ENCODE peak calls at places on chromosomes 12 and 14, in six cellular contexts. N is lung, I is upper lobe of right lung, B is AG04450, J is GM23248, Y is foreskin fibroblast. D is an unnamed sample.

GRCh38 chr14:85587152-85587697 is 57.3 kb downstream of the FLRT2 start:
- DNase-seq in N (peak), B (no peak), Y (no peak), J (peak), I (no peak), D (no peak)

GRCh38 chr14:52706286-52706685 is 714 bp upstream of the PSMC6 start:
- DNase-seq in N (no peak), I (no peak), B (no peak), Y (peak), J (no peak), D (no peak)

GRCh38 chr14:30893819-30894218 is 19.5 kb downstream of the COCH start:
- DNase-seq in B (no peak), J (no peak), Y (no peak), N (no peak), I (no peak), D (no peak)

GRCh38 chr14:106201376-106201775 is 675.0 kb downstream of the TMEM121 start:
- DNase-seq in Y (no peak), N (no peak), I (no peak), B (no peak), J (no peak), D (no peak)

GRCh38 chr14:93430889-93431670 is at the start of gene UNC79:
- DNase-seq in Y (peak), J (peak), I (no peak), N (no peak), B (no peak), D (no peak)

GRCh38 chr14:99419905-99420304 is 60.8 kb downstream of the SETD3 start:
- DNase-seq in J (no peak), Y (no peak), B (no peak), N (no peak), I (no peak), D (no peak)

GRCh38 chr14:76050797-76051392 is 65.3 kb downstream of the IFT43 start:
- DNase-seq in Y (peak), B (peak), I (no peak), N (peak), J (peak), D (peak)

GRCh38 chr12:107317751-107318553 is 224.6 kb upstream of the CRY1 start:
- DNase-seq in I (peak), N (peak), B (peak), Y (peak), J (peak), D (no peak)

GRCh38 chr12:100908501-100908900 is 113.9 kb downstream of the ANO4 start:
- DNase-seq in Y (peak), I (no peak), B (peak), J (peak), N (no peak), D (no peak)

GRCh38 chr14:91138511-91139359 is 24.9 kb downstream of the DGLUCY start:
- DNase-seq in B (no peak), I (no peak), Y (peak), N (no peak), J (peak), D (peak)

GRCh38 chr14:49999216-49999761 is 106.4 kb downstream of the ARF6 start:
- DNase-seq in J (peak), I (peak), B (no peak), Y (peak), N (peak), D (peak)

GRCh38 chr12:58309806-58310205 is 368.4 kb downstream of the ATP23 start:
- DNase-seq in Y (no peak), I (no peak), J (no peak), B (no peak), N (no peak), D (no peak)

GRCh38 chr14:61616524-61617185 is 78.7 kb upstream of the HIF1A start:
- DNase-seq in N (no peak), J (peak), B (peak), Y (peak), I (no peak), D (no peak)

GRCh38 chr12:128583453-128583852 is 240.3 kb downstream of the SLC15A4 start:
- DNase-seq in I (no peak), B (no peak), Y (no peak), N (no peak), J (no peak), D (no peak)

GRCh38 chr14:60656755-60657608 is 7.7 kb upstream of the SIX1 start:
- DNase-seq in B (no peak), J (peak), I (peak), N (no peak), Y (peak), D (peak)

GRCh38 chr14:95833429-95833828 is 43.2 kb upstream of the TUNAR start:
- DNase-seq in B (no peak), Y (no peak), I (no peak), J (no peak), N (no peak), D (no peak)

GRCh38 chr12:49345048-49345839 is 1.4 kb upstream of the DNAJC22 start:
- DNase-seq in J (peak), Y (no peak), B (no peak), I (peak), N (no peak), D (no peak)

GRCh38 chr12:120119395-120119973 is 2.9 kb upstream of the RAB35 start:
- DNase-seq in B (peak), N (no peak), I (no peak), Y (peak), J (peak), D (peak)

GRCh38 chr12:19572920-19573558 is 133.7 kb downstream of the AEBP2 start:
- DNase-seq in J (peak), B (no peak), N (no peak), I (no peak), Y (peak), D (no peak)

GRCh38 chr14:75831971-75832370 is 149.8 kb downstream of the TGFB3 start:
- DNase-seq in I (no peak), B (no peak), J (peak), Y (peak), N (peak), D (no peak)

GRCh38 chr14:100629098-100629497 is 41.9 kb upstream of the BEGAIN start:
- DNase-seq in Y (no peak), B (no peak), J (no peak), N (no peak), I (no peak), D (no peak)

GRCh38 chr12:53530920-53531319 is 23.6 kb upstream of the NPFF start:
- DNase-seq in N (no peak), J (peak), Y (peak), I (no peak), B (no peak), D (no peak)

GRCh38 chr12:57477710-57478681 is 1.7 kb downstream of the ARHGAP9 start:
- DNase-seq in I (no peak), Y (no peak), N (no peak), J (no peak), B (no peak), D (no peak)

GRCh38 chr12:67519824-67520433 is 128.6 kb upstream of the DYRK2 start:
- DNase-seq in B (no peak), I (no peak), Y (no peak), J (no peak), N (no peak), D (no peak)

GRCh38 chr12:11688379-11688778 is 38.9 kb downstream of the ETV6 start:
- DNase-seq in J (no peak), Y (no peak), B (no peak), N (no peak), I (no peak), D (no peak)

GRCh38 chr12:100926669-100927248 is 132.2 kb downstream of the ANO4 start:
- DNase-seq in B (no peak), J (peak), N (no peak), Y (no peak), I (no peak), D (no peak)

GRCh38 chr12:40569626-40570179 is 122.5 kb upstream of the CNTN1 start:
- DNase-seq in B (no peak), J (peak), I (no peak), N (no peak), Y (no peak), D (no peak)

GRCh38 chr14:48417715-48418500 is 742.5 kb upstream of the MDGA2 start:
- DNase-seq in J (no peak), Y (no peak), I (no peak), N (no peak), B (no peak), D (no peak)

GRCh38 chr14:101953151-101953550 is 11.2 kb upstream of the DYNC1H1 start:
- DNase-seq in Y (no peak), B (no peak), N (no peak), I (peak), J (no peak), D (no peak)

GRCh38 chr14:65346895-65347294 is 65.6 kb upstream of the FUT8 start:
- DNase-seq in B (no peak), J (peak), I (no peak), Y (peak), N (no peak), D (no peak)

GRCh38 chr12:4036872-4037271 is 163.7 kb upstream of the PARP11 start:
- DNase-seq in B (no peak), Y (peak), I (no peak), N (no peak), J (peak), D (no peak)

GRCh38 chr12:90515199-90516175 is 439.5 kb downstream of the CCER1 start:
- DNase-seq in J (peak), N (no peak), B (no peak), Y (peak), I (no peak), D (peak)

GRCh38 chr14:106564058-106564643 is 1037.8 kb downstream of the TMEM121 start:
- DNase-seq in N (peak), Y (no peak), B (no peak), I (peak), J (no peak), D (peak)

GRCh38 chr12:61854902-61855301 is 405.3 kb upstream of the USP15 start:
- DNase-seq in Y (peak), I (no peak), J (peak), N (no peak), B (no peak), D (no peak)

GRCh38 chr12:130127527-130127908 is 34.7 kb upstream of the FZD10 start:
- DNase-seq in N (peak), J (peak), B (no peak), I (no peak), Y (no peak), D (no peak)

GRCh38 chr12:88306471-88307069 is 164.5 kb downstream of the TMTC3 start:
- DNase-seq in J (no peak), I (no peak), B (no peak), N (no peak), Y (no peak), D (no peak)

GRCh38 chr12:65675141-65675621 is 149.1 kb upstream of the HMGA2 start:
- DNase-seq in J (no peak), Y (peak), I (no peak), B (peak), N (no peak), D (no peak)

GRCh38 chr14:96502621-96503251 is 554 bp downstream of the PAPOLA start:
- DNase-seq in J (peak), I (peak), Y (peak), N (peak), B (no peak), D (no peak)

GRCh38 chr12:75944905-75945412 is 86.6 kb downstream of the PHLDA1 start:
- DNase-seq in Y (no peak), B (no peak), J (no peak), I (no peak), N (no peak), D (no peak)

GRCh38 chr12:75945581-75945980 is 86.0 kb downstream of the PHLDA1 start:
- DNase-seq in J (no peak), Y (no peak), I (no peak), B (no peak), N (no peak), D (no peak)

GRCh38 chr12:75947171-75947723 is 84.3 kb downstream of the PHLDA1 start:
- DNase-seq in I (no peak), B (no peak), Y (no peak), J (no peak), N (no peak), D (no peak)

GRCh38 chr12:75943730-75944096 is 87.9 kb downstream of the PHLDA1 start:
- DNase-seq in I (no peak), J (peak), Y (no peak), N (no peak), B (no peak), D (no peak)

DNA sequence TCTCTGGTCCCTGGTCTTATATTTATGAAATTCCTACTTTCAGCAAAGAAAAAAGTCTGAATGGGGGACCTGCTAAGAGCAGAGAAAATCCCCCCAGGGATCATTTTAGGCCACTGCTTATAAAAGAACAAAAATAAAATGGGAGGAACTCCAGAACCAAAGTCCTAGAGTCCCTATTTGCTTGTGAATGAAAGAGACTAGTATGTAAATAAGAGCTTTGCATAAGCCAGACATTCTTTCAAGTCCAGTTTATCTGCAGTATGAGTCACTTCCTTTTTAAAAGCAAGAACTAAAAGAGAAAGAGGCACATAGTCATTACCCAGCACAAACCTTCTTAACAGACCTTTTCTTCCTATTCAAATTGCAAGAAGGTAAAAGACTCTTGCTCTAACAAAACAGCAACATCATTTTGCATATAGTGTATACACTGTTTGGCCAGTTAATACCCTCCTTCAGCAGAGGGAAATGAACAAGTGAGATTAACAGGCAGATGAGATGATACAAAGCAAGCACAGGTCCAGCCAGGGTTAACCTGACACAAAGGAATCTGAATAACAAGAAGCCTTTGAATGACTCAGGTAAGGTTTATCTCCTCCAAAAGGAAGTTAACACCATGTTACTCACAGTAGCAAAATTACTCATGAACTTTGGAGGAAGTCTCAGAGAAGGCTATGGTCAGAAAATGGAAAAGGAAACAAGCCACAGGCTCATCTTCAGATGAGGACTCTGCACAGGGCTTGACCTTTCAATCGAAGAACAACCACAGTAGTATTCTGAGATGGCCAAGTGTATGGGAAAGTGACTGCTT is 87.3 kb downstream of the PHLDA1 start:
- DNase-seq in N (no peak), B (peak), J (peak), Y (peak), I (no peak), D (peak)
- H3K4me3 ChIP-seq in N (no peak), B (no peak), J (peak), Y (no peak), I (no peak), D (no peak)

DNA sequence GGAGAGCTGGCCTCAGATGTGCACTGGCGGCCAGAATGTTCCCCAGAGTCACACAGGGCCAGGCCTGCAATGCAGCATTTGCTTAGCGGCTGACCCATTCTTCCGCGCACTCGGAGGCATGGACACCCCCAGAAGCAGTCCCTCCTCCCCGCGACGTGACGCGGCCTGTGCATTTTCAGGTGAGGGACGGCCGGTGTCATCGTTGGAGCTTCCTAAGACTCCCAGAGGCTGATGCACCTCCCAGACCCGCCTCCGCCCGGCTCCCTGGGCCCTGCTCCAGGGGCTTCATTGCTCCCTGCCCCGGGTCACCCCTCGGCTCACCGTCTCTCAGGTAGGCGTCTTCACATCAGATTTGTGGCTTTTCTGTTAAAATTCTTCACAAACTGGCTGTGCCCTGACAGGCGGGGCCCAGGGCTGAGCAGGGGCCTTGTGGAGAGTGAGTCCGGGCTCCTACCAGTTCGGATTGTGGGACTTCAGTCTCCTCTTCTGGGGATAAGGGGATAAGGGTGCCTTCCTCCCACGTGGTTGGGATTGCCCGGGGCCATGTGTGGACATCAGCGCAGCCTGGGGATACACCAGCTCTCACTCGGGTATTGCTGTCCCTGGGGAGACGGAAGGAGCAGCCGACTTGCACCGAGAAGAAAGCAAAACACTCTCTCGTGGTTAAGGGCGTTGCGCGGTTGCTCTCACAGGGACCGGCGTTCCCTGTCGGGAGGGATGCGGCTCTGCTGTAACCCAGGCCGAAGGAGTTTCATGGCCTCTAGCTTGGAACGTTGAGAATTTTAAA is 249.1 kb downstream of the ADGRD1 start:
- DNase-seq in B (no peak), I (peak), N (no peak), Y (no peak), J (no peak), D (no peak)
- H3K4me3 ChIP-seq in B (no peak), I (no peak), N (no peak), Y (no peak), J (no peak), D (no peak)

DNA sequence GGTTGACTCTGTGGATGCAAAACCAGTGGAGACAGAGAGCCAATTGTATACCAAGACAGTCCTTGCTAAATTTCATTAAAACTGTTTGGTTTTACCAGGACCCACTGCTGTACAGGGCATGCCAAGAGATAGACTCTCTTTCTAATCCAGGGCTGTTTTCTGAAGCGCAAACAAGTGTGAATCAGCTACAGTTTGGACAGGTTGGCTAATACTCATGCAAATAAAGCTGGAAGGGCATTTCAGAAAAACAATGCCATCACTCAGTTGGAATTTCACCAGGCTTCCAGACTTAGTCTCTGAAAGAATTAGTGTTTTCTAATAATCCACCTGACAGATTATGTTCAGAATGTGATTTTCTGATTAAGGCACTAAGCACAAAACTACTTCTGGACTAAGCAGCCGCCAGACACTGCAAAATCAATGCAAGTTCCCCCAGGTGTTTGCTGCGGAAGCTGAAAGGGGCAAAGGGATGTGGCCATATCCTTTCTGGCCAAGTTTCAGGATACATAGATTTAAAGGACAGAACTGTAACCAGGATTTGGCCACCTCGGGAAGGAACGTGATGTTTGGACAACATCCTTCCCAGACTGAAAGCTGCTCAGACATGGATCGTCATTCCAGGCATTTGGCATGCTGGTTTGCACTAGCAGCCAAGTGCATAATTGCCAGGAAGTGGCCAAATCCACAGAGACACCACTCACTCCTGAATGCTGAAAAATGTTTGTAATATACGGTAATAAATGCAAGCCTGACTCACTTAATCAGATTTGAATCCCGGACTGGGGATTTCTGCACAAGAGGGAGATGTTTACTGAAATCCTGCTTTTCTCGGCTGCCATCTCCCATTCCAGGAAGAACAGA is 32.0 kb upstream of the CDKN3 start:
- DNase-seq in I (no peak), B (no peak), N (no peak), Y (peak), J (peak), D (no peak)
- H3K4me3 ChIP-seq in I (no peak), B (no peak), N (no peak), Y (no peak), J (peak), D (no peak)

DNA sequence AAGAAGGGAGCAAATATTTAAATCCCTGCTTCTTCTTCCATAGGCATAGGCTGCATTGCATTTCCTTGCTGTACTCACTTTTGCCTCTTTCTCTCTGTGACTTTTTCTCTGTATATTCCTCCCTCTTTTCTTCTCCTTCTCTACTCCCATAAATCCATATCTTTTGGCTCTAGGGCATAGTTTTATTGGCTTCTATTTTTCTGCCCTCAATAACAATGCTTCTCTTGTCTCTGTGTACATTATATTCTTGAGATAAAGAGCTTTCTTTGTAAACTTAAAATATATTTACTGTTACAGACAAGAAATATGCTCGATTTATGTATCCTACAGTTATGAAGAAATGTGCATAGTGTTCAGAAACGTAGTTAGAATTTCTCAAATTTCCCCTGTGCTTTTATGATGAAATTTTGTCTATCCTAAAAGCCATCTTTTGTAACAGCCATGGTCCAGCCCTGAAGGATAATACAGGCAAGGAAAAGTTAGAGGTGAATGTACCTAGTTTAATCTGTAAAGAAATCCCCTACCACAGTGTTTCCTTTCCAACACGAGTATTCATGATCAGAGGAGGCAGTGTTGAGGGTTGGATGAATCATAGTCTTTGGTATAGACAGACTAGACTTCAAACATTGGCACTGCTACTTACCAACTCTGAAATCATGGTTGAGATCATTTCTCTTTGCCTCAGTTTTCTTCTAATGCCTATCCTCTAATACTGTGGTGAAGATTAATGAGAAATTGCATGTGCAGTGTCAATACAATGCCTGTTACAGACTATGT is 173.3 kb upstream of the FAR2 start:
- DNase-seq in J (peak), I (no peak), N (no peak), Y (no peak), B (no peak), D (no peak)
- H3K4me3 ChIP-seq in J (no peak), I (no peak), N (no peak), Y (no peak), B (no peak), D (no peak)

D was measured in GM12864.